ENCODE peak calls at places on chromosomes 3 and 15, in five cellular contexts. One of them, this sample, is unnamed. For H3K9me3, the result is how much of the 10 kb centered on the place peaks cover.

GRCh38 chr15:81001180-81002003 is 669 bp downstream of the TLNRD1 start:
- DNase-seq in ovary: peak
- DNase-seq in gastrocnemius medialis: no peak
- DNase-seq in adrenal gland: peak
- DNase-seq in spleen: peak
- DNase-seq in this sample: peak

GRCh38 chr3:104273046-104273649 is 1093.6 kb upstream of the ALCAM start:
- DNase-seq in adrenal gland: no peak
- DNase-seq in ovary: no peak
- DNase-seq in spleen: no peak
- DNase-seq in gastrocnemius medialis: no peak
- DNase-seq in this sample: no peak

GRCh38 chr3:147405552-147406254 is 640 bp downstream of the ZIC4 start:
- DNase-seq in ovary: no peak
- DNase-seq in gastrocnemius medialis: no peak
- DNase-seq in spleen: no peak
- DNase-seq in adrenal gland: no peak
- DNase-seq in this sample: no peak

GRCh38 chr3:21826416-21826815 is 75.4 kb upstream of the ZNF385D start:
- DNase-seq in adrenal gland: no peak
- DNase-seq in ovary: no peak
- DNase-seq in spleen: no peak
- DNase-seq in gastrocnemius medialis: no peak
- DNase-seq in this sample: no peak

GRCh38 chr3:165522371-165522770 is 314.9 kb downstream of the BCHE start:
- DNase-seq in spleen: no peak
- DNase-seq in adrenal gland: no peak
- DNase-seq in gastrocnemius medialis: no peak
- DNase-seq in ovary: no peak
- DNase-seq in this sample: no peak

GRCh38 chr15:75952512-75952911 is 48.8 kb downstream of the FBXO22 start:
- DNase-seq in adrenal gland: no peak
- DNase-seq in spleen: no peak
- DNase-seq in ovary: no peak
- DNase-seq in gastrocnemius medialis: no peak
- DNase-seq in this sample: no peak

GRCh38 chr3:184289426-184289938 is 9.6 kb upstream of the PSMD2 start:
- DNase-seq in adrenal gland: no peak
- DNase-seq in ovary: peak
- DNase-seq in spleen: no peak
- DNase-seq in gastrocnemius medialis: no peak
- DNase-seq in this sample: no peak

GRCh38 chr3:29057326-29057725 is 223.5 kb upstream of the RBMS3 start:
- DNase-seq in adrenal gland: no peak
- DNase-seq in gastrocnemius medialis: no peak
- DNase-seq in ovary: no peak
- DNase-seq in spleen: no peak
- DNase-seq in this sample: no peak

GRCh38 chr3:101689291-101689690 is 2.8 kb upstream of the RPL24 start:
- DNase-seq in spleen: no peak
- DNase-seq in ovary: no peak
- DNase-seq in gastrocnemius medialis: no peak
- DNase-seq in adrenal gland: no peak
- DNase-seq in this sample: no peak

GRCh38 chr15:58611731-58612676 is 137.5 kb downstream of the ADAM10 start:
- DNase-seq in gastrocnemius medialis: no peak
- DNase-seq in ovary: no peak
- DNase-seq in adrenal gland: no peak
- DNase-seq in spleen: no peak
- DNase-seq in this sample: no peak

GRCh38 chr15:58302832-58303231 is 129.0 kb upstream of the LIPC start:
- DNase-seq in ovary: no peak
- DNase-seq in spleen: no peak
- DNase-seq in gastrocnemius medialis: no peak
- DNase-seq in adrenal gland: no peak
- DNase-seq in this sample: no peak

GRCh38 chr3:67946446-67946845 is 292.0 kb upstream of the SUCLG2 start:
- DNase-seq in ovary: no peak
- DNase-seq in gastrocnemius medialis: no peak
- DNase-seq in adrenal gland: no peak
- DNase-seq in spleen: no peak
- DNase-seq in this sample: no peak

GRCh38 chr15:38217788-38218609 is 34.6 kb upstream of the SPRED1 start:
- DNase-seq in adrenal gland: no peak
- DNase-seq in gastrocnemius medialis: no peak
- DNase-seq in ovary: no peak
- DNase-seq in spleen: no peak
- DNase-seq in this sample: no peak

GRCh38 chr3:53666026-53666425 is 171.6 kb downstream of the CACNA1D start:
- DNase-seq in ovary: no peak
- DNase-seq in adrenal gland: no peak
- DNase-seq in spleen: no peak
- DNase-seq in gastrocnemius medialis: no peak
- DNase-seq in this sample: no peak

GRCh38 chr3:168801792-168802191 is 706.1 kb upstream of the GOLIM4 start:
- DNase-seq in ovary: no peak
- DNase-seq in spleen: no peak
- DNase-seq in gastrocnemius medialis: no peak
- DNase-seq in adrenal gland: no peak
- DNase-seq in this sample: no peak

GRCh38 chr3:114320251-114320650 is 26.4 kb downstream of the TIGIT start:
- DNase-seq in gastrocnemius medialis: no peak
- DNase-seq in adrenal gland: no peak
- DNase-seq in ovary: no peak
- DNase-seq in spleen: no peak
- DNase-seq in this sample: no peak

GRCh38 chr3:126551066-126551838 is 7.5 kb downstream of the C3orf22 start:
- DNase-seq in spleen: peak
- DNase-seq in ovary: no peak
- DNase-seq in adrenal gland: peak
- DNase-seq in gastrocnemius medialis: no peak
- DNase-seq in this sample: peak

GRCh38 chr15:88744548-88745020 is 58.7 kb upstream of the ACAN start:
- DNase-seq in ovary: no peak
- DNase-seq in adrenal gland: no peak
- DNase-seq in gastrocnemius medialis: no peak
- DNase-seq in spleen: no peak
- DNase-seq in this sample: no peak

GRCh38 chr3:46935168-46935858 is 41.2 kb downstream of the CCDC12 start:
- DNase-seq in ovary: peak
- DNase-seq in spleen: peak
- DNase-seq in adrenal gland: peak
- DNase-seq in gastrocnemius medialis: peak
- DNase-seq in this sample: peak

GRCh38 chr3:42493798-42494151 is 8.7 kb upstream of the VIPR1 start:
- DNase-seq in spleen: no peak
- DNase-seq in gastrocnemius medialis: no peak
- DNase-seq in ovary: peak
- DNase-seq in adrenal gland: no peak
- DNase-seq in this sample: no peak

GRCh38 chr15:41622901-41623300 is 37.3 kb upstream of the MGA start:
- DNase-seq in spleen: no peak
- DNase-seq in ovary: no peak
- DNase-seq in gastrocnemius medialis: no peak
- DNase-seq in adrenal gland: no peak
- DNase-seq in this sample: no peak

GRCh38 chr15:80429964-80430363 is 25.8 kb downstream of the ARNT2 start:
- DNase-seq in gastrocnemius medialis: no peak
- DNase-seq in adrenal gland: no peak
- DNase-seq in spleen: peak
- DNase-seq in ovary: no peak
- DNase-seq in this sample: no peak

GRCh38 chr3:114498779-114499370 is 205.0 kb downstream of the TIGIT start:
- DNase-seq in spleen: no peak
- DNase-seq in adrenal gland: peak
- DNase-seq in gastrocnemius medialis: no peak
- DNase-seq in ovary: no peak
- DNase-seq in this sample: no peak

GRCh38 chr3:46593979-46594378 is 18.3 kb upstream of the FAM240A start:
- DNase-seq in adrenal gland: no peak
- DNase-seq in gastrocnemius medialis: no peak
- DNase-seq in ovary: no peak
- DNase-seq in spleen: no peak
- DNase-seq in this sample: no peak

GRCh38 chr3:147324356-147324755 is 82.0 kb downstream of the ZIC4 start:
- DNase-seq in ovary: no peak
- DNase-seq in gastrocnemius medialis: no peak
- DNase-seq in adrenal gland: no peak
- DNase-seq in spleen: no peak
- DNase-seq in this sample: no peak

GRCh38 chr3:127000792-127001191 is 17.9 kb downstream of the PLXNA1 start:
- DNase-seq in spleen: no peak
- DNase-seq in adrenal gland: no peak
- DNase-seq in gastrocnemius medialis: no peak
- DNase-seq in ovary: no peak
- DNase-seq in this sample: no peak

GRCh38 chr3:197466586-197467399 is 89.0 kb downstream of the BDH1 start:
- DNase-seq in adrenal gland: no peak
- DNase-seq in ovary: no peak
- DNase-seq in gastrocnemius medialis: no peak
- DNase-seq in spleen: peak
- DNase-seq in this sample: no peak

GRCh38 chr3:40780341-40780800 is 255.6 kb downstream of the ZNF621 start:
- DNase-seq in gastrocnemius medialis: peak
- DNase-seq in adrenal gland: peak
- DNase-seq in spleen: no peak
- DNase-seq in ovary: peak
- DNase-seq in this sample: peak

GRCh38 chr3:4462641-4463040 is 4.4 kb downstream of the SUMF1 start:
- DNase-seq in gastrocnemius medialis: no peak
- DNase-seq in spleen: no peak
- DNase-seq in adrenal gland: no peak
- DNase-seq in ovary: no peak
- DNase-seq in this sample: no peak

GRCh38 chr15:101185336-101185735 is 66.5 kb downstream of the CHSY1 start:
- DNase-seq in adrenal gland: no peak
- DNase-seq in spleen: no peak
- DNase-seq in ovary: no peak
- DNase-seq in gastrocnemius medialis: no peak
- DNase-seq in this sample: no peak

GRCh38 chr3:166663194-166663593 is 716.9 kb downstream of the ZBBX start:
- DNase-seq in adrenal gland: no peak
- DNase-seq in ovary: no peak
- DNase-seq in spleen: no peak
- DNase-seq in gastrocnemius medialis: no peak
- DNase-seq in this sample: no peak

GRCh38 chr15:51096976-51097375 is 2.3 kb upstream of the TNFAIP8L3 start:
- DNase-seq in spleen: no peak
- DNase-seq in gastrocnemius medialis: no peak
- DNase-seq in adrenal gland: no peak
- DNase-seq in ovary: no peak
- DNase-seq in this sample: no peak

GRCh38 chr3:110180733-110181132 is 843.4 kb upstream of the DPPA4 start:
- DNase-seq in gastrocnemius medialis: peak
- DNase-seq in ovary: peak
- DNase-seq in adrenal gland: no peak
- DNase-seq in spleen: no peak
- DNase-seq in this sample: peak

DNA sequence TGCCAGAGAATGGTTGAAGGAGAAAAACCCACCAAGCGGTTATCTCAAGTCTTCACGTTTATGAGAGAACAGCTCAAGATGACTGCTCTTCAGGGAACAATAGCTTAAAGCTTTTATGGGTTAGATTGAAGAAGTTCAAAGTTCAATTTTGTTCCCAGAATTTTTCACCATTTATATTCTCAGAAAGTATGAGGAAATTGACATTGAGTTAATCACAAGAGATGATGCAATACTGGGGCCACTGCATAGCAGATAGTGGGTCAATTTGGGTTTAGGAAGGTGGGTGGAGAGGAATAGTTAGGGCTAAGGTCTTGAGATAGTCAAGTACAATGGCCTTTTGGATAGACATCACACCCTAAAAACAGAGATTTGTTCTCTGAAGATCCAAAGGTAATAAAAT is 539.3 kb downstream of the SQOR start:
- DNase-seq in ovary: no peak
- DNase-seq in adrenal gland: no peak
- DNase-seq in gastrocnemius medialis: no peak
- DNase-seq in spleen: no peak
- DNase-seq in this sample: no peak
- H3K9me3 ChIP-seq in ovary: under half
- H3K9me3 ChIP-seq in adrenal gland: under half
- H3K9me3 ChIP-seq in gastrocnemius medialis: under half
- H3K9me3 ChIP-seq in spleen: under half
- H3K9me3 ChIP-seq in this sample: under half

GRCh38 chr3:63719796-63720445 is 67.4 kb downstream of the SNTN start:
- DNase-seq in ovary: no peak
- DNase-seq in spleen: no peak
- DNase-seq in adrenal gland: no peak
- DNase-seq in gastrocnemius medialis: no peak
- DNase-seq in this sample: no peak
- H3K4me3 ChIP-seq in ovary: no peak
- H3K4me3 ChIP-seq in spleen: no peak
- H3K4me3 ChIP-seq in adrenal gland: no peak
- H3K4me3 ChIP-seq in gastrocnemius medialis: no peak
- H3K4me3 ChIP-seq in this sample: no peak

DNA sequence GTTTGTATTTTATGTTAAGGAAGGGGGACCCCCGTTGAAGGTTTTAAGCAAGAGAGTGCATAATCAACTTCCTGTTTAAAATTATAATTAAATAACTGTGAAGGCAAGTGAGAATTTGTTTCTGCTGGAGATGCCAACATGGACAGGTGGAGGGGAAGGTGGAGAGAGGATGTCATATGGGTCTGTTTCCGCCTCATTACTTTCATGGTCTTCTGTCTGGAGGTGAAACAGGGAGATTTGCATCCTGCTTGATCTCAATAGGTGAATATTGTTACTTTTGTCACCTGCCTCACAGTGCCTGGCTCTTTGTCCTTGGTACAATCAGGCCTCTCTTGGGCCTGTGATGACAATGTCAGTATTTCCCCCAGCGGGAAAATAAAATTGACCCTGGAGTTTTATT is 300.6 kb upstream of the LMCD1 start:
- DNase-seq in gastrocnemius medialis: no peak
- DNase-seq in ovary: no peak
- DNase-seq in adrenal gland: no peak
- DNase-seq in spleen: no peak
- DNase-seq in this sample: no peak
- H3K27ac ChIP-seq in gastrocnemius medialis: no peak
- H3K27ac ChIP-seq in ovary: no peak
- H3K27ac ChIP-seq in adrenal gland: no peak
- H3K27ac ChIP-seq in spleen: no peak
- H3K27ac ChIP-seq in this sample: no peak

DNA sequence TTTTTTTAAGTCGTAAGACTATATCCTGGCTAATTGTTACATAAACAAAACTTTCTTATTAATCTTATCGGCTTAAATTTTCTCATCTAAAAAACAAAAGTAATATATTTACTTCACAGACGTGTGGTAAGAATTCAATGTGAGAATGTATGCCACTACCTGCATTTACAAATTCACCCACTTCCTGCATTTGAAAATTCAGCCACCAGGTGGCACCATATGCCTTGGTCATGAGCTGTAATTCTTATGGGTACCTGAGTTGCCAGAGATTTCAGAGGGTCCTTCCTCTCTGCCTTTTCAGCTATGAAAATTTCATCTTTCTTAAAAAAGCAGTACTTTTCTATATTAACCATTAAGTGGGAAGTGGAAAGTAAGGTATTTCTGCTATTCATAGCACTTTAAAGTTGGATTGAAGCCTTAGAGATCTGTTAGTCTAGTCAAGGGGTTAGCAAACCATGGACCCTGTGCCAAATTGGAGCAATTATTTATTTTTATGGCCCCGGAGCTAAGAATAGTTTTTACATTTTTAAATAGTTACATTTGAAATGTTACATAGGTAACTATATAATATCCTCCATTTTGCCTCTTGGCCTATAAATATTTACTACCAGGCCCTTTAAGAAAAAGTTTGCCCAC is 127.8 kb downstream of the HCN4 start:
- DNase-seq in ovary: peak
- DNase-seq in adrenal gland: peak
- DNase-seq in spleen: no peak
- DNase-seq in gastrocnemius medialis: peak
- DNase-seq in this sample: peak
- H3K9me3 ChIP-seq in ovary: under half
- H3K9me3 ChIP-seq in adrenal gland: under half
- H3K9me3 ChIP-seq in spleen: under half
- H3K9me3 ChIP-seq in gastrocnemius medialis: under half
- H3K9me3 ChIP-seq in this sample: under half

This sample was measured in right cardiac atrium.